ENCODE peak calls at places on chromosomes 7 and 10, in seven cellular contexts. One of them, this sample, is unnamed.

GRCh38 chr10:63487990-63488389 is 22.2 kb upstream of the JMJD1C start:
- DNase-seq in H9: no peak
- DNase-seq in mesenchymal stem cell: no peak
- DNase-seq in IMR-90: no peak
- DNase-seq in trophoblast cell: no peak
- DNase-seq in mesendoderm: no peak
- DNase-seq in H1: no peak
- DNase-seq in this sample: no peak

GRCh38 chr7:4861673-4862072 is at the start of gene PAPOLB:
- DNase-seq in H9: no peak
- DNase-seq in mesenchymal stem cell: no peak
- DNase-seq in IMR-90: no peak
- DNase-seq in trophoblast cell: no peak
- DNase-seq in mesendoderm: no peak
- DNase-seq in H1: no peak
- DNase-seq in this sample: no peak

GRCh38 chr10:133526957-133527588 is at the start of gene CYP2E1:
- DNase-seq in H9: no peak
- DNase-seq in mesenchymal stem cell: no peak
- DNase-seq in IMR-90: no peak
- DNase-seq in trophoblast cell: peak; percentile 30
- DNase-seq in mesendoderm: no peak
- DNase-seq in H1: no peak
- DNase-seq in this sample: no peak

GRCh38 chr7:47343056-47343455 is 238.9 kb downstream of the TNS3 start:
- DNase-seq in H9: no peak
- DNase-seq in mesenchymal stem cell: no peak
- DNase-seq in IMR-90: no peak
- DNase-seq in trophoblast cell: no peak
- DNase-seq in mesendoderm: no peak
- DNase-seq in H1: no peak
- DNase-seq in this sample: no peak

GRCh38 chr7:127477285-127478039 is 85.0 kb upstream of the ZNF800 start:
- DNase-seq in H9: no peak
- DNase-seq in mesenchymal stem cell: no peak
- DNase-seq in IMR-90: no peak
- DNase-seq in trophoblast cell: no peak
- DNase-seq in mesendoderm: no peak
- DNase-seq in H1: no peak
- DNase-seq in this sample: no peak

GRCh38 chr10:22053048-22053447 is 49.5 kb upstream of the DNAJC1 start:
- DNase-seq in H9: no peak
- DNase-seq in mesenchymal stem cell: peak; percentile 28
- DNase-seq in IMR-90: no peak
- DNase-seq in trophoblast cell: no peak
- DNase-seq in mesendoderm: peak; percentile 9
- DNase-seq in H1: no peak
- DNase-seq in this sample: no peak

GRCh38 chr7:79454325-79454960 is 976 bp upstream of the MAGI2 start:
- DNase-seq in H9: peak; percentile 44
- DNase-seq in mesenchymal stem cell: peak; percentile 80
- DNase-seq in IMR-90: peak; percentile 66
- DNase-seq in trophoblast cell: no peak
- DNase-seq in mesendoderm: peak; percentile 40
- DNase-seq in H1: no peak
- DNase-seq in this sample: peak; percentile 41

GRCh38 chr10:79292789-79293746 is 54.2 kb upstream of the PPIF start:
- DNase-seq in H9: peak; percentile 61
- DNase-seq in mesenchymal stem cell: no peak
- DNase-seq in IMR-90: no peak
- DNase-seq in trophoblast cell: no peak
- DNase-seq in mesendoderm: peak; percentile 67
- DNase-seq in H1: no peak
- DNase-seq in this sample: no peak

GRCh38 chr7:151409555-151410404 is at the start of gene WDR86:
- DNase-seq in H9: peak; percentile 58
- DNase-seq in mesenchymal stem cell: no peak
- DNase-seq in IMR-90: no peak
- DNase-seq in trophoblast cell: no peak
- DNase-seq in mesendoderm: peak; percentile 50
- DNase-seq in H1: no peak
- DNase-seq in this sample: peak; percentile 58

GRCh38 chr7:24129597-24129996 is 154.4 kb upstream of the NPY start:
- DNase-seq in H9: no peak
- DNase-seq in mesenchymal stem cell: peak; percentile 58
- DNase-seq in IMR-90: peak; percentile 22
- DNase-seq in trophoblast cell: no peak
- DNase-seq in mesendoderm: no peak
- DNase-seq in H1: no peak
- DNase-seq in this sample: no peak

GRCh38 chr7:111990597-111990996 is 215.6 kb downstream of the DOCK4 start:
- DNase-seq in H9: no peak
- DNase-seq in mesenchymal stem cell: no peak
- DNase-seq in IMR-90: no peak
- DNase-seq in trophoblast cell: no peak
- DNase-seq in mesendoderm: no peak
- DNase-seq in H1: no peak
- DNase-seq in this sample: no peak

GRCh38 chr7:45067582-45067981 is 21.2 kb downstream of the NACAD start:
- DNase-seq in H9: no peak
- DNase-seq in mesenchymal stem cell: no peak
- DNase-seq in IMR-90: no peak
- DNase-seq in trophoblast cell: no peak
- DNase-seq in mesendoderm: no peak
- DNase-seq in H1: no peak
- DNase-seq in this sample: no peak

GRCh38 chr10:66329116-66329515 is 596.7 kb upstream of the LRRTM3 start:
- DNase-seq in H9: peak; percentile 32
- DNase-seq in mesenchymal stem cell: no peak
- DNase-seq in IMR-90: no peak
- DNase-seq in trophoblast cell: no peak
- DNase-seq in mesendoderm: no peak
- DNase-seq in H1: peak; percentile 10
- DNase-seq in this sample: no peak

GRCh38 chr10:35595106-35595505 is 10.0 kb upstream of the GJD4 start:
- DNase-seq in H9: no peak
- DNase-seq in mesenchymal stem cell: no peak
- DNase-seq in IMR-90: no peak
- DNase-seq in trophoblast cell: no peak
- DNase-seq in mesendoderm: no peak
- DNase-seq in H1: no peak
- DNase-seq in this sample: no peak

GRCh38 chr7:158602905-158603772 is 15.5 kb upstream of the PTPRN2 start:
- DNase-seq in H9: no peak
- DNase-seq in mesenchymal stem cell: no peak
- DNase-seq in IMR-90: peak; percentile 63
- DNase-seq in trophoblast cell: no peak
- DNase-seq in mesendoderm: no peak
- DNase-seq in H1: no peak
- DNase-seq in this sample: no peak

DNA sequence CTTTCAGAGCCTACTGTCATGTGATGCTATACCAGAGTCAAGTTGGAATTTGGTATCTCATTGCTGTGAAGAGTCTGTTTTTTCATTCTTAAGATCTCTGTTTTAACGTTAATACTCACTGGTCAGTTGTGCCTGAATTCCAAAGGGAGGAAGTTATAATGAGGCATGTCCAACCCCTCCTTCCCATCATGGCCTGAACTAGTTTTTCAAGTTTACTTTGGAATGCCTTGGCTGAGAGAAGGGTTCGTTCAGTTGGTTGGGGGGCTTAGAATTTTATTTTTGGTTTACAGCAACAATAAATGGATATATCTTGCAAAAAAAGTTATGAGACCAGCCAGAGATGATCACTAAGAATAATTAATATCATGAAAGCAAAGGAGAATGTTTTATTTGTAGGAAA is 24.0 kb downstream of the FAM237B start:
- DNase-seq in H9: no peak
- DNase-seq in mesenchymal stem cell: no peak
- DNase-seq in IMR-90: no peak
- DNase-seq in trophoblast cell: no peak
- DNase-seq in mesendoderm: no peak
- DNase-seq in H1: no peak
- DNase-seq in this sample: no peak
- H3K18ac ChIP-seq in H9: no peak overlapping the region
- H3K18ac ChIP-seq in mesenchymal stem cell: no peak overlapping the region
- H3K18ac ChIP-seq in IMR-90: no peak overlapping the region
- H3K18ac ChIP-seq in trophoblast cell: no peak overlapping the region
- H3K18ac ChIP-seq in mesendoderm: no peak overlapping the region
- H3K18ac ChIP-seq in H1: no peak overlapping the region
- H3K18ac ChIP-seq in this sample: no peak overlapping the region

DNA sequence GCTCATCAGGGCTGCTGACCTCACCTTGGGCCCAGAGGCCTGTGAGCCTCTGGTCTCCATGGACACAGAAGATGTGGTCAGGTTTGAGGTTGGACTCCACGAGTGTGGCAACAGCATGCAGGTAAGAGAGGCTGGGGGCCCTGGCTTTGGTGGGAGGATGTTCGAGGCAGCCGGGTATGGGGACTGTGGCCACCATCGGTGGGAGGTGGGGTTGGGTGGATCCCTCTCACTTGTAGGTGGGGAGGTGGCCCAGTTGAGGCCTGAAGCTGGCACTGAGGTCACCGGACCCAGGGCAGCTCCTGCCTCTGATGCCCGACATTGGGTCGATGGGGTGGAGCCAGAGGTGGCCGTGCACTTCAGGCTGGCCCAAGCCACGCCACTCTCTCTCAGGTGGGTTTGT is 406 bp downstream of the ZP3 start:
- DNase-seq in H9: no peak
- DNase-seq in mesenchymal stem cell: no peak
- DNase-seq in IMR-90: no peak
- DNase-seq in trophoblast cell: no peak
- DNase-seq in mesendoderm: no peak
- DNase-seq in H1: no peak
- DNase-seq in this sample: no peak
- H3K18ac ChIP-seq in H9: no peak overlapping the region
- H3K18ac ChIP-seq in mesenchymal stem cell: no peak overlapping the region
- H3K18ac ChIP-seq in IMR-90: no peak overlapping the region
- H3K18ac ChIP-seq in trophoblast cell: no peak overlapping the region
- H3K18ac ChIP-seq in mesendoderm: no peak overlapping the region
- H3K18ac ChIP-seq in H1: peak overlapping the region; percentile 6
- H3K18ac ChIP-seq in this sample: peak overlapping the region; percentile 48

DNA sequence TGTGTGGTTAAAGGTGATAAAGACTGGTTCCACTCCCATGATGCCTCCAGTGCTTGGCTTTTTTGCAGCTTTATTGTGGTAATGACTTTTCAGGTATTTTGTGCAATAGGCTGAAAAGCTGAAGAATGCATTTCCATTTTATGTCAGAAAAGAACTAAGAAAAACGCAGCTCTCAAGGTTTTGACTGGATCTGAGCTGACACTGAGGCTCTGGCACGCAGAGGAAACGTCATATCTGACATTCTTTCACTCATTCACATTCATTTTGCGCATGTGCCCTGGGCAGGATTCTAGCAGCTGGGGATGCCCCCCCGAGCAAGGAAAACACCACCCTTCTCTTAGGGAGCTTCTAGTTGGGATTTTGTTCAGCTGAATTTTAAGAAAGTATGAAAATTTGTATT is 408.5 kb upstream of the MKI67 start:
- DNase-seq in H9: no peak
- DNase-seq in mesenchymal stem cell: no peak
- DNase-seq in IMR-90: no peak
- DNase-seq in trophoblast cell: peak; percentile 21
- DNase-seq in mesendoderm: no peak
- DNase-seq in H1: no peak
- DNase-seq in this sample: no peak
- H3K18ac ChIP-seq in H9: no peak overlapping the region
- H3K18ac ChIP-seq in mesenchymal stem cell: no peak overlapping the region
- H3K18ac ChIP-seq in IMR-90: no peak overlapping the region
- H3K18ac ChIP-seq in trophoblast cell: no peak overlapping the region
- H3K18ac ChIP-seq in mesendoderm: no peak overlapping the region
- H3K18ac ChIP-seq in H1: no peak overlapping the region
- H3K18ac ChIP-seq in this sample: no peak overlapping the region

GRCh38 chr10:114541081-114541833 is 116.8 kb downstream of the ABLIM1 start:
- DNase-seq in H9: no peak
- DNase-seq in mesenchymal stem cell: peak; percentile 76
- DNase-seq in IMR-90: peak; percentile 91
- DNase-seq in trophoblast cell: no peak
- DNase-seq in mesendoderm: peak; percentile 65
- DNase-seq in H1: no peak
- DNase-seq in this sample: no peak

GRCh38 chr10:114540191-114540590 is 117.9 kb downstream of the ABLIM1 start:
- DNase-seq in H9: no peak
- DNase-seq in mesenchymal stem cell: no peak
- DNase-seq in IMR-90: no peak
- DNase-seq in trophoblast cell: no peak
- DNase-seq in mesendoderm: no peak
- DNase-seq in H1: no peak
- DNase-seq in this sample: no peak

GRCh38 chr10:114538544-114538906 is 119.5 kb downstream of the ABLIM1 start:
- DNase-seq in H9: peak; percentile 55
- DNase-seq in mesenchymal stem cell: no peak
- DNase-seq in IMR-90: no peak
- DNase-seq in trophoblast cell: no peak
- DNase-seq in mesendoderm: no peak
- DNase-seq in H1: no peak
- DNase-seq in this sample: no peak

GRCh38 chr10:114539623-114540022 is 118.5 kb downstream of the ABLIM1 start:
- DNase-seq in H9: no peak
- DNase-seq in mesenchymal stem cell: no peak
- DNase-seq in IMR-90: no peak
- DNase-seq in trophoblast cell: no peak
- DNase-seq in mesendoderm: peak; percentile 75
- DNase-seq in H1: no peak
- DNase-seq in this sample: no peak

DNA sequence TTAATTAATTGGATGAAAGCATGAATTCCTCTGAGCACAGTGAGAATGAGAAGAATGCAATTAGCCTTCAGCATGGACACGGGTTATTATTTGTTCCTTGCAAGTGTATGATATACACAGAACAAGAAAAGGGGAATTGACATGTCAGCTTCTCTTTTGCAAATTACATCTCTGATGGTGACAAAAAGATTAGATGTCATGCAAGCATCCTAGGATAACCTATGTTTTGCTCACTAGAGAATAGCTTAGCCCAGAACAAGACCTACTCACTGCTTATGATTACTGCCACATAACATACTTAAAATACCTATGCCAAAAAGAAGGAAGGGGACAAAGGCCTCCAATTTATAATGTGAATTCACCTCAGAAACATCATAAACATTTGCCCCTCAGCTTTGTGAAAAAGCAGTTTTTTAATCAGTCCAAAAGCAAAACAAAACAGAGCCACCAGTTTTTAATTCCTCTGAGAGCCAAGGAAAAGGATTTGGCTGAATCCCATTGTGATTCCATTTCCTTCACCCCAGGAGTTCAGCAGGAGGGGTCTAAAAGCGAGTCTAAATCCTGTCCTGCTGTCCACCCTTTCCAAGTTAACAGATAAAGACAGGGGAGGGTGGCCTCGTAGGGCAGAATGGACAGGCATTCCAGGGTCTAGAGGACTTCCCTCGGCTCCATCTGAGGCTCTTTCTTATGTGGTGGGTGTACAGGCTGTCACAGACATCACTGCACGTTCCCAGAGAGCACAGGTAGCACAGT is 120.1 kb downstream of the ABLIM1 start:
- DNase-seq in H9: no peak
- DNase-seq in mesenchymal stem cell: no peak
- DNase-seq in IMR-90: no peak
- DNase-seq in trophoblast cell: no peak
- DNase-seq in mesendoderm: no peak
- DNase-seq in H1: no peak
- DNase-seq in this sample: no peak
- H3K18ac ChIP-seq in H9: no peak overlapping the region
- H3K18ac ChIP-seq in mesenchymal stem cell: no peak overlapping the region
- H3K18ac ChIP-seq in IMR-90: no peak overlapping the region
- H3K18ac ChIP-seq in trophoblast cell: no peak overlapping the region
- H3K18ac ChIP-seq in mesendoderm: no peak overlapping the region
- H3K18ac ChIP-seq in H1: no peak overlapping the region
- H3K18ac ChIP-seq in this sample: peak overlapping the region; percentile 25